ENCODE peak calls at places on chromosome 20, in four cellular contexts. H is tibial nerve, X is spleen, Q is fibroblast of lung. Z is an unnamed sample.

GRCh38 chr20:25532971-25533391 is 52.4 kb downstream of the NINL start:
- DNase-seq in H (no peak), X (no peak), Q (peak; percentile 65), Z (no peak)

GRCh38 chr20:58876437-58876836 is 23.9 kb downstream of the GNAS start:
- DNase-seq in H (no peak), X (no peak), Q (no peak), Z (no peak)

GRCh38 chr20:33386673-33387072 is 14.6 kb downstream of the CDK5RAP1 start:
- DNase-seq in H (no peak), X (no peak), Q (no peak), Z (no peak)

GRCh38 chr20:59618131-59618530 is 13.8 kb downstream of the PHACTR3 start:
- DNase-seq in H (no peak), X (peak; percentile 62), Q (no peak), Z (no peak)

GRCh38 chr20:2771631-2772080 is 28.8 kb downstream of the CPXM1 start:
- DNase-seq in H (no peak), X (no peak), Q (peak; percentile 9), Z (peak; percentile 55)

GRCh38 chr20:33131949-33132822 is 35.8 kb upstream of the BPIFA2 start:
- DNase-seq in H (no peak), X (no peak), Q (no peak), Z (no peak)

GRCh38 chr20:5400164-5400762 is 83.5 kb upstream of the PROKR2 start:
- DNase-seq in H (no peak), X (no peak), Q (peak; percentile 12), Z (no peak)

GRCh38 chr20:63518351-63518861 is 2.2 kb upstream of the PPDPF start:
- DNase-seq in H (no peak), X (peak; percentile 76), Q (no peak), Z (no peak)

GRCh38 chr20:45049904-45050471 is 50.9 kb downstream of the KCNS1 start:
- DNase-seq in H (no peak), X (no peak), Q (no peak), Z (no peak)

GRCh38 chr20:36126836-36127529 is 27.6 kb upstream of the EPB41L1 start:
- DNase-seq in H (no peak), X (no peak), Q (no peak), Z (no peak)

GRCh38 chr20:58518896-58519593 is 3.8 kb upstream of the APCDD1L start:
- DNase-seq in H (no peak), X (no peak), Q (no peak), Z (no peak)

GRCh38 chr20:8144282-8145245 is 12.5 kb downstream of the PLCB1 start:
- DNase-seq in H (no peak), X (no peak), Q (peak; percentile 93), Z (no peak)

GRCh38 chr20:35878113-35878620 is 76.1 kb downstream of the SCAND1 start:
- DNase-seq in H (no peak), X (no peak), Q (no peak), Z (no peak)

GRCh38 chr20:9407805-9408421 is 106.5 kb upstream of the LAMP5 start:
- DNase-seq in H (peak; percentile 91), X (no peak), Q (peak; percentile 66), Z (no peak)
- TF ChIP-seq CTCF in H (peak; percentile 83), X (peak; percentile 76), Q (peak; percentile 70), Z (peak; percentile 98)

GRCh38 chr20:20462185-20462584 is 94.3 kb downstream of the INSM1 start:
- DNase-seq in H (no peak), X (no peak), Q (no peak), Z (no peak)

GRCh38 chr20:20466341-20466879 is 98.5 kb downstream of the INSM1 start:
- DNase-seq in H (no peak), X (no peak), Q (peak; percentile 91), Z (no peak)

GRCh38 chr20:20463933-20464374 is 96.0 kb downstream of the INSM1 start:
- DNase-seq in H (no peak), X (no peak), Q (peak; percentile 71), Z (no peak)

GRCh38 chr20:20461526-20461925 is 93.6 kb downstream of the INSM1 start:
- DNase-seq in H (no peak), X (no peak), Q (no peak), Z (no peak)

GRCh38 chr20:20465259-20465658 is 97.4 kb downstream of the INSM1 start:
- DNase-seq in H (no peak), X (no peak), Q (no peak), Z (no peak)
- TF ChIP-seq CTCF in H (peak; percentile 22), X (no peak), Q (peak; percentile 57), Z (peak; percentile 40)

GRCh38 chr20:48385527-48385926 is 442.3 kb downstream of the PREX1 start:
- DNase-seq in H (no peak), X (no peak), Q (no peak), Z (no peak)
- TF ChIP-seq CTCF in H (no peak), X (no peak), Q (no peak), Z (no peak)

GRCh38 chr20:62407221-62407992 is at the start of gene CABLES2:
- DNase-seq in H (peak; percentile 85), X (peak; percentile 97), Q (peak; percentile 94), Z (no peak)
- TF ChIP-seq CTCF in H (no peak), X (peak; percentile 42), Q (no peak), Z (peak; percentile 18)

GRCh38 chr20:46049815-46050214 is 20.8 kb downstream of the SLC12A5 start:
- DNase-seq in H (no peak), X (no peak), Q (no peak), Z (no peak)

GRCh38 chr20:46050885-46051284 is 21.9 kb downstream of the SLC12A5 start:
- DNase-seq in H (no peak), X (no peak), Q (no peak), Z (no peak)

GRCh38 chr20:46050444-46050843 is 21.4 kb downstream of the SLC12A5 start:
- DNase-seq in H (no peak), X (no peak), Q (no peak), Z (no peak)

GRCh38 chr20:46053416-46053815 is 24.4 kb downstream of the SLC12A5 start:
- DNase-seq in H (no peak), X (no peak), Q (no peak), Z (no peak)

DNA sequence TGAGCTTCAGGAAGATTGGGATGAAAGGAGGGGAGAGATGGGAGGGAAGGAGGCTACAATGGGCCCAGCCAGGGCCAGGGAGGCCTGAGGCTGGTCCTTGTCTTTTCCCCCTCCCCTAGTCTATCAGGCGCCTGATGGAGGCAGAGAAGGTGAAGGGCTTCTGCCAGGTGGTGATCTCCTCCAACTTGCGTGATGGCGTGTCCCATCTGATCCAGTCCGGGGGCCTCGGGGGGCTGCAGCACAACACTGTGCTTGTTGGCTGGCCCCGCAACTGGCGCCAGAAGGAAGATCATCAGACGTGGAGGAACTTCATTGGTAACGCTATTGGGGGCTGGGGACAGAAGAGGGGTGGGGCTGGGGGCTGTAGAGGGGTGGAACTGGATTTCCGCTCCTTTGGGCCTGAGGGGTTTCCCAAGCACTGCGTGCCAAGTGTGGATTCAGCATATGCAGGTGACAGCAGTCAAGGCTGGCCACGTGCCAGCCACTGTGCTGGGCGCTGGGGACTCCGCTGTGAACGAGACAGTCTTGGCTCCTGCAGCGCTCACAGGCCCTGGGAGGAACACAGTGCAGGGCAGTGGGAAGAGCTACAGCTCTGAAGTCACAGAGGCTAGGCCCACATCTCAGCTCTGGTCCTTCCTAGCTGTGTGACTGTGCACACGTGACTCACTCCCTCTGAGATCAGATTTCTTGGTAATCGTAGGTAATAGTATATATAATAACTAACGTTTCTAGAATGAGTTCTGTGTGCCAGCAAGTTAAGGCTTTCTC is 22.7 kb downstream of the SLC12A5 start:
- DNase-seq in H (no peak), X (no peak), Q (peak; percentile 31), Z (no peak)
- TF ChIP-seq CTCF in H (no peak), X (no peak), Q (no peak), Z (no peak)

GRCh38 chr20:3795511-3796468 is at the start of gene CDC25B:
- DNase-seq in H (peak; percentile 96), X (peak; percentile 97), Q (peak; percentile 87), Z (peak; percentile 96)
- TF ChIP-seq CTCF in H (peak; percentile 54), X (peak; percentile 68), Q (peak; percentile 50), Z (peak; percentile 74)